ENCODE peak calls at places on chromosomes 16 and 17, in five cellular contexts. Y, F, W, K and S are unnamed samples.

GRCh38 chr17:67400193-67400592 is 23.1 kb downstream of the PITPNC1 start:
- DNase-seq in Y (no peak), K (no peak), W (no peak), F (no peak), S (no peak)

GRCh38 chr17:2275722-2276121 is 27.9 kb downstream of the SMG6 start:
- DNase-seq in F (no peak), K (no peak), Y (no peak), W (no peak), S (no peak)

GRCh38 chr16:79081292-79082066 is 519.1 kb downstream of the MAF start:
- DNase-seq in F (no peak), Y (no peak), W (no peak), K (no peak), S (no peak)

GRCh38 chr16:8589293-8590160 is 784 bp downstream of the TMEM114 start:
- DNase-seq in F (no peak), Y (no peak), W (no peak), K (no peak), S (no peak)

GRCh38 chr17:80104321-80104955 is 3.1 kb downstream of the GAA start:
- DNase-seq in K (no peak), F (no peak), Y (no peak), W (no peak), S (no peak)

GRCh38 chr17:81187586-81188490 is 21.8 kb upstream of the AATK start:
- DNase-seq in Y (no peak), F (no peak), K (no peak), W (no peak), S (no peak)

GRCh38 chr16:77894054-77894632 is 105.8 kb downstream of the VAT1L start:
- DNase-seq in F (no peak), Y (no peak), K (no peak), W (no peak), S (no peak)

GRCh38 chr16:80105160-80105559 is 435.6 kb upstream of the DYNLRB2 start:
- DNase-seq in Y (no peak), F (no peak), W (no peak), K (no peak), S (no peak)

GRCh38 chr16:68776821-68777485 is 39.9 kb downstream of the CDH1 start:
- DNase-seq in Y (no peak), K (no peak), W (no peak), F (no peak), S (no peak)

GRCh38 chr16:57957396-57958392 is 13.2 kb downstream of the CNGB1 start:
- DNase-seq in F (no peak), W (no peak), Y (no peak), K (no peak), S (no peak)

GRCh38 chr17:63774141-63774981 is at the start of gene DDX42:
- DNase-seq in F (peak; percentile 41), W (peak; percentile 89), Y (peak; percentile 39), K (peak; percentile 80), S (no peak)

GRCh38 chr16:85377388-85378144 is 235.6 kb upstream of the GSE1 start:
- DNase-seq in F (no peak), Y (no peak), W (no peak), K (no peak), S (no peak)

GRCh38 chr17:70013911-70014310 is 61.1 kb upstream of the KCNJ16 start:
- DNase-seq in F (no peak), Y (no peak), K (no peak), W (no peak), S (no peak)

GRCh38 chr17:71327376-71328059 is 793.3 kb upstream of the SOX9 start:
- DNase-seq in W (no peak), Y (no peak), F (no peak), K (no peak), S (no peak)

GRCh38 chr16:66150691-66151090 is 215.8 kb upstream of the CDH5 start:
- DNase-seq in K (no peak), F (no peak), Y (no peak), W (no peak), S (no peak)

GRCh38 chr16:15613676-15614075 is 29.3 kb downstream of the MARF1 start:
- DNase-seq in Y (no peak), K (no peak), W (no peak), F (no peak), S (no peak)

GRCh38 chr16:84553873-84554399 is 49.5 kb upstream of the MEAK7 start:
- DNase-seq in F (no peak), W (no peak), K (no peak), Y (peak; percentile 50), S (no peak)

GRCh38 chr16:4123617-4124300 is 7.5 kb upstream of the ADCY9 start:
- DNase-seq in Y (no peak), F (no peak), K (no peak), W (no peak), S (no peak)

GRCh38 chr17:77735341-77736206 is 222.9 kb upstream of the TNRC6C start:
- DNase-seq in W (peak; percentile 60), F (no peak), Y (no peak), K (peak; percentile 83), S (peak; percentile 40)

GRCh38 chr16:56337131-56337857 is 88.1 kb downstream of the AMFR start:
- DNase-seq in W (no peak), F (no peak), Y (no peak), K (no peak), S (no peak)

GRCh38 chr17:42421479-42422332 is 1.4 kb downstream of the CAVIN1 start:
- DNase-seq in Y (no peak), W (no peak), F (no peak), K (peak; percentile 82), S (no peak)

GRCh38 chr17:880074-880870 is 98.1 kb downstream of the MRM3 start:
- DNase-seq in K (no peak), Y (no peak), W (no peak), F (no peak), S (no peak)

GRCh38 chr17:73782641-73783381 is 138.6 kb upstream of the SDK2 start:
- DNase-seq in Y (no peak), W (no peak), F (no peak), K (no peak), S (no peak)

GRCh38 chr16:22694887-22695382 is 119.0 kb upstream of the HS3ST2 start:
- DNase-seq in W (no peak), Y (no peak), F (no peak), K (peak; percentile 84), S (no peak)

GRCh38 chr16:66620419-66620775 is 15.9 kb downstream of the CMTM3 start:
- DNase-seq in W (no peak), Y (no peak), F (no peak), K (no peak), S (no peak)

GRCh38 chr16:66240996-66241395 is 125.5 kb upstream of the CDH5 start:
- DNase-seq in Y (no peak), K (no peak), F (no peak), W (no peak), S (no peak)

GRCh38 chr16:30778549-30779244 is 8.3 kb downstream of the ZNF629 start:
- DNase-seq in F (no peak), W (no peak), Y (no peak), K (no peak), S (no peak)

GRCh38 chr17:57671546-57672204 is 73.4 kb downstream of the CCDC182 start:
- DNase-seq in W (peak; percentile 79), Y (peak; percentile 70), F (no peak), K (peak; percentile 89), S (peak; percentile 95)

GRCh38 chr17:79948918-79949645 is 86.6 kb downstream of the TBC1D16 start:
- DNase-seq in K (peak; percentile 57), Y (no peak), W (no peak), F (no peak), S (no peak)

GRCh38 chr16:51971184-51971583 is 575.8 kb downstream of the TOX3 start:
- DNase-seq in Y (no peak), F (no peak), K (no peak), W (no peak), S (no peak)

GRCh38 chr16:50396770-50397525 is 28.2 kb upstream of the BRD7 start:
- DNase-seq in Y (no peak), K (no peak), F (no peak), W (peak; percentile 36), S (peak; percentile 88)

GRCh38 chr16:58048914-58049696 is 23.6 kb downstream of the MMP15 start:
- DNase-seq in F (no peak), W (no peak), K (no peak), Y (no peak), S (no peak)

GRCh38 chr16:19203374-19203966 is 35.4 kb downstream of the SYT17 start:
- DNase-seq in W (no peak), Y (no peak), F (no peak), K (no peak), S (no peak)

DNA sequence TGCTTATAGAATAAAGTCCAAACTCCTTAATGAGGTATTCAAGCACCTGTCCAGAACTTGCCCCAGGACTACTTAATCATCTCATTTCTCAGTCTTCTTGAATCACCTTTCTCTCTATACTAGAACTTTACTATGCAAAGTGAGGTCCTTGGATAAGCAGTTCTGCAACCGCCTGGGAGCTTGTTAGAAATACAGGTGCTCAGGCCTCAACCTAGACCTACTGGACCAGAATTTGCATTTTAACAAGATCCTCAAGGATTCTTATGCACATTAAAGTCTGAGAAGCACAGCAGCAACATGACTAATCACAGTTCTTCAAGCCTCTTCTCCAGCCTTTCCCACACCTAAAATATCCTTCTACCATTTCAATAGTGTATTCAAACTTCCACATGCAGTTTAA is 61.7 kb downstream of the GRB7 start:
- DNase-seq in F (no peak), K (no peak), W (no peak), Y (no peak), S (no peak)
- H3K4me1 ChIP-seq in F (no peaks in the 10 kb centered on the region), K (no peaks in the 10 kb centered on the region), W (no peaks in the 10 kb centered on the region), Y (no peaks in the 10 kb centered on the region), S (no peaks in the 10 kb centered on the region)

DNA sequence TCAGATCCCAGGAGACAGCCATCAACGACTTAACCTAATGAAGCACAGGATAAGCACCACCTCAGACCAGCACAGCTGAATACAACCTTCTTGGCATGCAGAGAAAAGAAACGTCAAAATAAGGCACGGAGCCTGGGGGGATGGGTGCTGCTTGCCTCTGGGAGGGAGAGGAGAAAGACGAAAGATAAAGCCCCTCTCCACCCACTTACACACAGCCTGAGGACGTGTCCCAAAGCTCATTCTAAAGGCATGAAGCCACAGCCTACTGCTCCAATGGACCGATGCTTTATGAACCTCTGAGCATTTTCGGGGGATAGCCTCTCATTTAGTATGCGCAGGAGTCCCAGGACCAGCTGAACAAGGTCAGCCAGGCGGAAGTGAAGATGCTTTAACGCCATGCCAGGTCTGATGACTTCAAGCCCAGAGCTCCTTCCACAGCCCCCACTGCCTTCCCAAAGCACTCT is 31.1 kb downstream of the ST3GAL2 start:
- DNase-seq in K (no peak), Y (no peak), W (no peak), F (no peak), S (no peak)
- H3K27ac ChIP-seq in K (no peak overlapping the region), Y (no peak overlapping the region), W (no peak overlapping the region), F (no peak overlapping the region), S (no peak overlapping the region)

DNA sequence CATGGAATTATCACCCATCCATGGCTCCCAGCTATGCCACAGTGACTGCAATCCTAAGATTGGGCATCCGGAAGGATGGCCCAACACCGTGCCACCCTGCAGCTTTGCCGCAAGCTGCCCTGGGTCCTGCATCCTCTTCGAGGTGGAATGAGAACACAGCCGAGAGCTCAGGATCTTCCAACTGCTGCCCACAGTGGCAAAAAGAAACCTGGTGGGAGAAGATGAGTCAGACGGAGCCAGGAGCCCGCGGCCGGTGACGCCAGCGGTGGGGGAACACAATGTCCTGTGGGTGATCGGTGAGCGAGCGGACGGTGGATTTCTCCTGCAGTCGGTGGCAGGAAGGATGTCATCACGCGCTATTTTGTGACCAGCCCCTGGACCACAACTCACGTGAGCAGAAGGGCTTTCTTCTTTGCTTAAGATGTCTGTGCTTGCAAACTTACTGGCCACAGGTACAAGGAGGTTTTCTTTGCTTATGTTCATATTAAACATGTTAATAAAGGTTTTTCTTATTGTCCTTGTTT is 20.1 kb downstream of the CD7 start:
- DNase-seq in K (peak; percentile 97), W (peak; percentile 94), F (peak; percentile 69), Y (peak; percentile 98), S (peak; percentile 98)
- H3K4me1 ChIP-seq in K (peaks cover 52% of the 10 kb centered on the region), W (peaks cover 43% of the 10 kb centered on the region), F (peaks cover 38% of the 10 kb centered on the region), Y (peaks cover 67% of the 10 kb centered on the region), S (peaks cover 60% of the 10 kb centered on the region)

GRCh38 chr16:72371307-72372081 is 199.5 kb upstream of the PMFBP1 start:
- DNase-seq in K (no peak), Y (no peak), F (no peak), W (no peak), S (no peak)
- H3K27ac ChIP-seq in K (no peak overlapping the region), Y (no peak overlapping the region), F (no peak overlapping the region), W (no peak overlapping the region), S (no peak overlapping the region)